ENCODE peak calls at places on chromosome 12, in nine cellular contexts. K, H, U, C, I, D, F, T and M are unnamed samples.
A peak's percentile ranks its signal among the peaks of the same experiment; 100 is the strongest.

GRCh38 chr12:46893429-46893828 is 67.6 kb upstream of the SLC38A4 start:
- DNase-seq in K (no peak), H (no peak), U (no peak), C (no peak), I (no peak), D (no peak), F (no peak), T (no peak), M (no peak)

GRCh38 chr12:109445224-109445623 is 31.9 kb downstream of the KCTD10 start:
- DNase-seq in K (no peak), H (no peak), U (no peak), C (no peak), I (no peak), D (no peak), F (no peak), T (peak; percentile 52), M (no peak)

GRCh38 chr12:106774808-106775524 is 484 bp downstream of the RIC8B start:
- DNase-seq in K (peak; percentile 58), H (no peak), U (no peak), C (no peak), I (no peak), D (no peak), F (no peak), T (no peak), M (no peak)

GRCh38 chr12:91974541-91974940 is 171.1 kb downstream of the BTG1 start:
- DNase-seq in K (no peak), H (no peak), U (no peak), C (no peak), I (no peak), D (no peak), F (no peak), T (no peak), M (no peak)

GRCh38 chr12:25553083-25553482 is at the start of gene LMNTD1:
- DNase-seq in K (no peak), H (no peak), U (no peak), C (no peak), I (no peak), D (no peak), F (no peak), T (peak; percentile 85), M (no peak)

GRCh38 chr12:110176745-110177144 is 52.6 kb downstream of the IFT81 start:
- DNase-seq in K (no peak), H (no peak), U (no peak), C (no peak), I (peak; percentile 14), D (no peak), F (no peak), T (peak; percentile 54), M (no peak)

GRCh38 chr12:56300644-56301464 is 724 bp upstream of the CS start:
- DNase-seq in K (no peak), H (no peak), U (no peak), C (no peak), I (no peak), D (no peak), F (no peak), T (peak; percentile 6), M (no peak)

GRCh38 chr12:21483531-21483930 is 17.9 kb downstream of the RECQL start:
- DNase-seq in K (no peak), H (no peak), U (no peak), C (no peak), I (no peak), D (no peak), F (no peak), T (no peak), M (no peak)

GRCh38 chr12:49322708-49323523 is at the start of gene TROAP:
- DNase-seq in K (peak; percentile 97), H (peak; percentile 99), U (peak; percentile 97), C (peak; percentile 98), I (peak; percentile 97), D (peak; percentile 92), F (peak; percentile 95), T (peak; percentile 99), M (peak; percentile 98)

GRCh38 chr12:96513166-96513565 is 23.8 kb downstream of the CFAP54 start:
- DNase-seq in K (no peak), H (no peak), U (no peak), C (no peak), I (no peak), D (no peak), F (no peak), T (no peak), M (no peak)

GRCh38 chr12:22598763-22599161 is 26.2 kb upstream of the ETNK1 start:
- DNase-seq in K (no peak), H (no peak), U (no peak), C (no peak), I (no peak), D (no peak), F (no peak), T (no peak), M (no peak)

GRCh38 chr12:93122089-93122488 is 193.0 kb upstream of the EEA1 start:
- DNase-seq in K (no peak), H (no peak), U (no peak), C (no peak), I (no peak), D (no peak), F (no peak), T (peak; percentile 96), M (no peak)

DNA sequence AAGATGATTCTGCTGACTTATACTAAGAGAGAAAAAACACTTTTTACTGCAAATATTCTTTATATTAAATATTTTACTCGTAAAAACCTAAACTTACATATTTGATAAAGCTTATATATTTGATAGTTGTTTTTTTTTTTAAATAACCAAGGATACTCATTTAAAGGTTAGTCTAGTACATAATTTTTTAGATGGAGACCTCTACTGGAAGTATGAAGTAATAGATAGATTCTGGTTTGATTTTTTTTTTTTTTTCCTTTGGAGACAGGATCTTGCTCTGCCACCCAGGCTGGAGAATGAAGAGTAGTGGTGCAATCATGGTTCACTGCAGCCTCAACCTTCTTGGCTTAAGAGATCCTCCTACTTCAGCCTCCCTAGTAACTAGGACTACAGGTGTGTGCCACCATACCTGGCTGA is 16.4 kb downstream of the ARID2 start:
- DNase-seq in K (no peak), H (no peak), U (no peak), C (no peak), I (no peak), D (no peak), F (no peak), T (peak; percentile 59), M (no peak)
- TF ChIP-seq CTCF in K (peak; percentile 57), H (peak; percentile 34), U (peak; percentile 58), C (peak; percentile 27), I (peak; percentile 13), D (peak; percentile 27), F (peak; percentile 32), T (peak; percentile 5), M (peak; percentile 3)

GRCh38 chr12:26773313-26774104 is 59.5 kb downstream of the ITPR2 start:
- DNase-seq in K (no peak), H (no peak), U (no peak), C (no peak), I (no peak), D (no peak), F (no peak), T (no peak), M (no peak)
- TF ChIP-seq CTCF in K (no peak), H (no peak), U (no peak), C (no peak), I (no peak), D (no peak), F (no peak), T (no peak), M (no peak)

GRCh38 chr12:64077922-64078321 is 144.2 kb downstream of the KICS2 start:
- DNase-seq in K (no peak), H (no peak), U (no peak), C (no peak), I (no peak), D (no peak), F (no peak), T (peak; percentile 40), M (no peak)
- TF ChIP-seq CTCF in K (no peak), H (peak; percentile 41), U (peak; percentile 55), C (no peak), I (peak; percentile 20), D (no peak), F (peak; percentile 47), T (peak; percentile 33), M (no peak)

DNA sequence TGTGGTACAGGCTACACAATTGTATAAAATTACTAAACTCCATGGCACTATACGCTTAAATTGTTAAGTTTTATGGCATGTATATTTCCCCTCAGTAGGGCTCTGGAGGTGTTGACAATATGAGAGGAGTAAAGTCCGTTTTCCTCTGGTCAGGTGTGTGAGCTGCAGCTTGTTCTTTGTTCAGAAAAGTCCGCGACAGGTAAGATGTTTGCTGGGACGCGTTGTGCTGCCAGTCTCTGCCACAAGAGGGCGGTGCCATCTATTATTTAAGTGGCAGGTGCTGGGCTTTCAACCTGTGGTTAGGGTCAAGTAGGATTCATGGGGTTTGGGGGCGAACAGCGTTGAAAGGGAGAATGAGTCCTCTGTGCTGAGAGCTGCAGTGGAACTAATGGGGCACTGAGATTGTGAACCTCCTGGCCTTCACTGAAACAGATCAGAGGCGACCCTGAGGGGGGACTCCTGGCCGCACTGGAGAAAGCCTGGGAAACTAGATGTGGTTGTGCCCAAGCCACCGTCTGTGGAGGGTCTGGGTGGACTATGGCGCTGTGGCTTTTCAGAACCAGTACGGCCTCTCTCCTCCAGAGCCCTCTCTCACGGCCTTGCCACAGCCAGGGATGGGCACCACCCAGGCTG is 179.0 kb downstream of the SLC15A4 start:
- DNase-seq in K (peak; percentile 53), H (peak; percentile 57), U (peak; percentile 19), C (peak; percentile 44), I (peak; percentile 7), D (no peak), F (no peak), T (no peak), M (no peak)
- TF ChIP-seq CTCF in K (peak; percentile 37), H (no peak), U (peak; percentile 75), C (peak; percentile 61), I (peak; percentile 44), D (peak; percentile 45), F (no peak), T (peak; percentile 23), M (peak; percentile 77)